ENCODE peak calls at places on chromosome 18, in four cellular contexts. L is thoracic aorta, N is endothelial cell, S is kidney epithelial cell. M is an unnamed sample.

GRCh38 chr18:73563345-73563744 is 584.3 kb downstream of the FBXO15 start:
- DNase-seq in L (no peak), N (no peak), S (no peak), M (no peak)

GRCh38 chr18:22346342-22346967 is 71.3 kb downstream of the CTAGE1 start:
- DNase-seq in L (peak; percentile 60), N (no peak), S (peak; percentile 42), M (peak; percentile 62)

GRCh38 chr18:78069784-78070664 is 820.4 kb downstream of the GALR1 start:
- DNase-seq in L (no peak), N (no peak), S (no peak), M (no peak)

GRCh38 chr18:9825571-9826073 is 60.2 kb upstream of the TXNDC2 start:
- DNase-seq in L (no peak), N (no peak), S (peak; percentile 60), M (peak; percentile 72)

GRCh38 chr18:79405781-79406575 is 10.2 kb downstream of the NFATC1 start:
- DNase-seq in L (no peak), N (no peak), S (no peak), M (no peak)

GRCh38 chr18:67154979-67155378 is 361.5 kb downstream of the DSEL start:
- DNase-seq in L (no peak), N (no peak), S (no peak), M (no peak)

GRCh38 chr18:78992041-78992735 is 12.6 kb downstream of the SALL3 start:
- DNase-seq in L (no peak), N (peak; percentile 52), S (no peak), M (no peak)

GRCh38 chr18:6219116-6219717 is 195.5 kb downstream of the L3MBTL4 start:
- DNase-seq in L (no peak), N (peak; percentile 77), S (peak; percentile 2), M (no peak)

GRCh38 chr18:40243592-40243991 is 1711.4 kb upstream of the PIK3C3 start:
- DNase-seq in L (no peak), N (no peak), S (no peak), M (no peak)

GRCh38 chr18:76986391-76986790 is 146.2 kb downstream of the MBP start:
- DNase-seq in L (no peak), N (no peak), S (no peak), M (no peak)

GRCh38 chr18:58674863-58675472 is 3.7 kb downstream of the MALT1 start:
- DNase-seq in L (no peak), N (no peak), S (no peak), M (no peak)

GRCh38 chr18:28712172-28712571 is 535.2 kb upstream of the CDH2 start:
- DNase-seq in L (no peak), N (no peak), S (no peak), M (no peak)

GRCh38 chr18:2303517-2304238 is 267.6 kb downstream of the METTL4 start:
- DNase-seq in L (no peak), N (no peak), S (peak; percentile 26), M (no peak)

GRCh38 chr18:78721281-78721949 is 258.2 kb upstream of the SALL3 start:
- DNase-seq in L (no peak), N (no peak), S (no peak), M (no peak)

GRCh38 chr18:56038258-56039030 is 450.5 kb upstream of the TCF4 start:
- DNase-seq in L (no peak), N (no peak), S (no peak), M (peak; percentile 7)

GRCh38 chr18:63476666-63477065 is at the start of gene SERPINB5:
- DNase-seq in L (no peak), N (no peak), S (no peak), M (peak; percentile 96)

GRCh38 chr18:56982756-56983155 is 164.1 kb upstream of the BOD1L2 start:
- DNase-seq in L (no peak), N (no peak), S (no peak), M (no peak)

GRCh38 chr18:12121175-12122095 is 27.8 kb downstream of the ANKRD62 start:
- DNase-seq in L (no peak), N (peak; percentile 54), S (no peak), M (no peak)

GRCh38 chr18:36897253-36897652 is 68.3 kb downstream of the KIAA1328 start:
- DNase-seq in L (no peak), N (no peak), S (no peak), M (no peak)

GRCh38 chr18:3008546-3008945 is 4.4 kb downstream of the LPIN2 start:
- DNase-seq in L (no peak), N (no peak), S (peak; percentile 14), M (no peak)

GRCh38 chr18:48803951-48804855 is 146.6 kb downstream of the SMAD7 start:
- DNase-seq in L (no peak), N (no peak), S (no peak), M (no peak)

GRCh38 chr18:58288922-58289797 is 245.1 kb downstream of the NEDD4L start:
- DNase-seq in L (no peak), N (no peak), S (peak; percentile 61), M (peak; percentile 56)

GRCh38 chr18:12049983-12050811 is 43.4 kb upstream of the ANKRD62 start:
- DNase-seq in L (no peak), N (no peak), S (no peak), M (no peak)

GRCh38 chr18:46411862-46412690 is 244.9 kb downstream of the LOXHD1 start:
- DNase-seq in L (no peak), N (no peak), S (no peak), M (no peak)

GRCh38 chr18:13318644-13319501 is 100.3 kb downstream of the LDLRAD4 start:
- DNase-seq in L (peak; percentile 28), N (no peak), S (no peak), M (no peak)

GRCh38 chr18:78739843-78740677 is 239.6 kb upstream of the SALL3 start:
- DNase-seq in L (no peak), N (no peak), S (no peak), M (no peak)

GRCh38 chr18:79200546-79201268 is 131.5 kb downstream of the ATP9B start:
- DNase-seq in L (peak; percentile 71), N (no peak), S (peak; percentile 2), M (no peak)

GRCh38 chr18:54222922-54223567 is 1.4 kb downstream of the MBD2 start:
- DNase-seq in L (no peak), N (no peak), S (no peak), M (peak; percentile 34)

GRCh38 chr18:21194871-21195771 is 46.9 kb upstream of the GREB1L start:
- DNase-seq in L (no peak), N (no peak), S (peak; percentile 19), M (no peak)

GRCh38 chr18:22683196-22683676 is 249.9 kb upstream of the RBBP8 start:
- DNase-seq in L (no peak), N (no peak), S (peak; percentile 90), M (peak; percentile 90)

GRCh38 chr18:76562286-76562840 is 67.3 kb upstream of the ZNF516 start:
- DNase-seq in L (no peak), N (no peak), S (no peak), M (no peak)

GRCh38 chr18:57705861-57706590 is 84.4 kb upstream of the NARS1 start:
- DNase-seq in L (no peak), N (no peak), S (no peak), M (no peak)

GRCh38 chr18:63262369-63263335 is 56.9 kb downstream of the BCL2 start:
- DNase-seq in L (peak; percentile 64), N (no peak), S (no peak), M (no peak)

GRCh38 chr18:51559902-51560287 is 362.4 kb upstream of the MEX3C start:
- DNase-seq in L (no peak), N (no peak), S (no peak), M (no peak)
- TF ChIP-seq CTCF in L (no peak), N (no peak), S (no peak), M (no peak)

GRCh38 chr18:50194623-50195532 is at the start of gene MYO5B:
- DNase-seq in L (no peak), N (peak; percentile 55), S (no peak), M (peak; percentile 95)
- TF ChIP-seq CTCF in L (peak; percentile 23), N (peak; percentile 50), S (no peak), M (peak; percentile 50)

GRCh38 chr18:69411199-69411598 is 10.5 kb downstream of the DOK6 start:
- DNase-seq in L (no peak), N (no peak), S (no peak), M (no peak)
- TF ChIP-seq CTCF in L (no peak), N (no peak), S (no peak), M (no peak)

DNA sequence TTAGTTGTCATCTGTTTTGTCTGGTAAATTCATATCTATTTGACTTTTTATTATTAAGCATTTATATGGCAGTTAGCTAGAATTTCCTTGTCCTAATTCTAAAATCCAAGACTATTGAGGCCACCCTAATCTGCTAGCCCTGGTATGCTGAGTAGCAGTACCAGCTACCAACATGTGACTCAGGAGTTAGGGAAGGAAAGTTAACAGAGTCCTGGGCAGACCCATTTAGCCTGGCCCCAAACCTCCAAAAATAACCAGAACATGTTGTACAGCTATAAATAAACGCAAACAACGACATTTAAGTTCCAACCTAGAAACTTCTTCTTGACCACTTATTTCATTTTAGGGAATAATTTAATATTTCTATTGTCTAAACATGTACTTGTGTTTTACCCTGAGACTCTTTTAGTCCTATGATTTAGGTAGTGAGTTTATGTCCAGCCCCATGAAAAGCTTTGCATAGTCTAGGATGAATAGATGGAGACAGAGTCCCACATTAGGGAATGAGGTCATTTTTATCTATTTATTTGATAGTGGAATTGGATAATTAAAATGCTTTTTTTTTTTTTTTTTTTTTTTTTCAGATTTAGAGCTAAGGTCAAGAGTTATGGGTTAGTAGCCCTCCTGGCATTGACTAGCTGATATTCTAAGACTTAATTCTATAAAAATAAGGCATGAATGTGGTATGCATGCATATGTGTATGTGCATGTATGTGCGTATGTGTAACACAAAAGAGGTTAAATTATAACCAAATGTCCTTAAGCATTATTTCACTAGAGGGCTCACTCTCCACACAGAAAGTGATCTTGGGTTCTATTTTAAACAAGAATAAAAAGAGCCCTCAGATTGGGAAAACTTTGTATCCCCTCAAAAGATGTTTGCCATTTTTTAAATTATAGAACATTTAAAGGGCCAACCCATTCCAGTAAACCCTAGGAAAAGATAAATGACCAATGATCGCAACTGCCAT is 160.0 kb upstream of the MAPRE2 start:
- DNase-seq in L (no peak), N (no peak), S (no peak), M (no peak)
- TF ChIP-seq CTCF in L (no peak), N (no peak), S (no peak), M (no peak)

DNA sequence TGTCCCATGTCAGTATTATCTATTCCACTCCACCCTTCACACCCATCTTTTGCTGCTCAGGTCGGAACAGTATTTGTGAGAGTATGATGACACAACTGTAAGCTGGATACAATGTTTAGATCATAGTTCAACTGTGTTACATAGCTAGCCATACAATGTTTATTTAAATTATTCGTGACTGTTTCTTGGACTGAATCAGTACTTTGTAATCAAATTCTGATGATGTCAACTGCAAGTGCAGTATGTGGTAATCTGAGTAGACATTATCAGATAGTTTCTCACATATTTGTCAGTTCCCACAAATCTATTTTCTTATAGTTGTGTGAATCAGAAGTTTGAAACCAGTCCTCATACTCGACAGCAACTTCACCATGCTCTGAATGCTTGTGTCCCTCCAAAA is 177.6 kb downstream of the ZNF407 start:
- DNase-seq in L (no peak), N (no peak), S (no peak), M (no peak)
- TF ChIP-seq CTCF in L (no peak), N (no peak), S (no peak), M (no peak)

M was measured in Calu3.